ENCODE peak calls at places on chromosomes 3 and 15, in six cellular contexts. One of them, this sample, is unnamed.

GRCh38 chr15:78204351-78205309 is 29.7 kb downstream of the ACSBG1 start:
- DNase-seq in GM12878: no peak
- DNase-seq in HepG2: no peak
- DNase-seq in SK-N-SH: no peak
- DNase-seq in H1: no peak
- DNase-seq in K562: no peak
- DNase-seq in this sample: no peak

GRCh38 chr15:34853001-34853758 is 57.8 kb upstream of the ACTC1 start:
- DNase-seq in GM12878: no peak
- DNase-seq in HepG2: no peak
- DNase-seq in SK-N-SH: no peak
- DNase-seq in H1: no peak
- DNase-seq in K562: no peak
- DNase-seq in this sample: no peak

GRCh38 chr3:40652072-40652471 is 127.3 kb downstream of the ZNF621 start:
- DNase-seq in GM12878: no peak
- DNase-seq in HepG2: no peak
- DNase-seq in SK-N-SH: no peak
- DNase-seq in H1: no peak
- DNase-seq in K562: no peak
- DNase-seq in this sample: no peak

GRCh38 chr3:108500728-108501127 is 9.7 kb downstream of the MYH15 start:
- DNase-seq in GM12878: no peak
- DNase-seq in HepG2: no peak
- DNase-seq in SK-N-SH: no peak
- DNase-seq in H1: no peak
- DNase-seq in K562: no peak
- DNase-seq in this sample: no peak

GRCh38 chr15:72141171-72142084 is 23.2 kb downstream of the SENP8 start:
- DNase-seq in GM12878: peak; percentile 87
- DNase-seq in HepG2: peak; percentile 33
- DNase-seq in SK-N-SH: no peak
- DNase-seq in H1: no peak
- DNase-seq in K562: no peak
- DNase-seq in this sample: no peak

GRCh38 chr3:12545473-12545791 is at the start of gene MKRN2OS:
- DNase-seq in GM12878: no peak
- DNase-seq in HepG2: no peak
- DNase-seq in SK-N-SH: no peak
- DNase-seq in H1: no peak
- DNase-seq in K562: no peak
- DNase-seq in this sample: no peak

GRCh38 chr3:33645060-33645841 is 72.8 kb downstream of the CLASP2 start:
- DNase-seq in GM12878: no peak
- DNase-seq in HepG2: no peak
- DNase-seq in SK-N-SH: peak; percentile 58
- DNase-seq in H1: no peak
- DNase-seq in K562: peak; percentile 55
- DNase-seq in this sample: no peak

GRCh38 chr3:48594431-48595049 is 589 bp downstream of the COL7A1 start:
- DNase-seq in GM12878: no peak
- DNase-seq in HepG2: no peak
- DNase-seq in SK-N-SH: peak; percentile 49
- DNase-seq in H1: no peak
- DNase-seq in K562: no peak
- DNase-seq in this sample: no peak

GRCh38 chr15:101134780-101135179 is 117.1 kb downstream of the CHSY1 start:
- DNase-seq in GM12878: no peak
- DNase-seq in HepG2: no peak
- DNase-seq in SK-N-SH: no peak
- DNase-seq in H1: no peak
- DNase-seq in K562: no peak
- DNase-seq in this sample: no peak

GRCh38 chr3:49638445-49638844 is 35.7 kb upstream of the APEH start:
- DNase-seq in GM12878: no peak
- DNase-seq in HepG2: no peak
- DNase-seq in SK-N-SH: no peak
- DNase-seq in H1: no peak
- DNase-seq in K562: peak; percentile 76
- DNase-seq in this sample: no peak

GRCh38 chr15:79872358-79873017 is 24.3 kb downstream of the MTHFS start:
- DNase-seq in GM12878: no peak
- DNase-seq in HepG2: no peak
- DNase-seq in SK-N-SH: no peak
- DNase-seq in H1: no peak
- DNase-seq in K562: no peak
- DNase-seq in this sample: peak; percentile 91

GRCh38 chr3:69823710-69824109 is 84.4 kb downstream of the MITF start:
- DNase-seq in GM12878: no peak
- DNase-seq in HepG2: no peak
- DNase-seq in SK-N-SH: no peak
- DNase-seq in H1: no peak
- DNase-seq in K562: no peak
- DNase-seq in this sample: no peak

GRCh38 chr3:52150357-52150756 is 3.9 kb downstream of the POC1A start:
- DNase-seq in GM12878: no peak
- DNase-seq in HepG2: no peak
- DNase-seq in SK-N-SH: no peak
- DNase-seq in H1: no peak
- DNase-seq in K562: no peak
- DNase-seq in this sample: no peak

DNA sequence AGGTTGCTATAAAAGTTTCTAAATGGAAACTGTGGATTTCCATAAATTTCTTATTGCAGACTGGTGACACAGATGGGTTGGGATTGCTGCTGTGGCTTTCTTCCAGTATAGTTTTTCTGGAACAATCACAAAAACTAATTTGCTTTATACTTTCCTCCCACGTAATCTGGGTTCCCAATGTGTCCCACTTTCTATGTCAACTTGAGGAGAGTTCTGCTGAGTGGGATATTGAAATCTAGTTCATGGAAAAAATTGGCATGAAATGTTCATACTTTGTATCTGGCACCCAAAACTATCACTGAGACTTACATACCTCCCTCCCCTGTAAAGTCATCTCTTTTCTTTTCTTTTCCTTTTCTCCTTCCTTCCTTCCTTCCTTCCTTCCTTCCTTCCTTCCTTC is 126.8 kb downstream of the TGFBR2 start:
- DNase-seq in GM12878: no peak
- DNase-seq in HepG2: no peak
- DNase-seq in SK-N-SH: no peak
- DNase-seq in H1: no peak
- DNase-seq in K562: no peak
- DNase-seq in this sample: no peak
- TF ChIP-seq GABPA in GM12878: no peak
- TF ChIP-seq GABPA in HepG2: no peak
- TF ChIP-seq GABPA in SK-N-SH: no peak
- TF ChIP-seq GABPA in H1: no peak
- TF ChIP-seq GABPA in K562: no peak
- TF ChIP-seq GABPA in this sample: no peak

GRCh38 chr3:111859974-111860859 is 1.2 kb downstream of the PHLDB2 start:
- DNase-seq in GM12878: peak; percentile 30
- DNase-seq in HepG2: peak; percentile 71
- DNase-seq in SK-N-SH: peak; percentile 69
- DNase-seq in H1: peak; percentile 75
- DNase-seq in K562: peak; percentile 9
- DNase-seq in this sample: no peak
- TF ChIP-seq POLR2AphosphoS5 in GM12878: no peak
- TF ChIP-seq POLR2AphosphoS5 in HepG2: no peak
- TF ChIP-seq POLR2AphosphoS5 in SK-N-SH: peak; percentile 29
- TF ChIP-seq POLR2AphosphoS5 in H1: no peak
- TF ChIP-seq POLR2AphosphoS5 in K562: no peak
- TF ChIP-seq POLR2AphosphoS5 in this sample: no peak

DNA sequence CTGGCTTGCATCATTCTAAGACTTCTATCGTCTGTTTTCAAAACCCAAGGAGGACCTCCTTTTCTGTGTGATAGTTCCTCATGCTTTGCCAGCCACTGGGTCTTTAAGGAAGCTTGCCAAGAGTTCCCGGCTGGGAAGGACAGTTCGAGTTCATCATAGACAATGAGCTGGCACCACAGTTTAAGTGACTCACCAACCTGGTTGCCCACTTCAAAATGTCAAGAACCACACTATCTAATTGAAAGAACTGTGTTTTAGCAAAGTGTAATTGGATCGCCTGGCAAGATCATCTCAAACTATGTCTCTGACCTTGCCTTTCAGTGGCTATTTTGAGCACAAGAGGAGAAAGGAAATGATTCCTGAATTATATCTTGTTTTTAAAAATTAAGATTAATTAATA is 27.9 kb downstream of the SOX2 start:
- DNase-seq in GM12878: no peak
- DNase-seq in HepG2: no peak
- DNase-seq in SK-N-SH: no peak
- DNase-seq in H1: no peak
- DNase-seq in K562: no peak
- DNase-seq in this sample: no peak
- TF ChIP-seq GABPA in GM12878: no peak
- TF ChIP-seq GABPA in HepG2: no peak
- TF ChIP-seq GABPA in SK-N-SH: no peak
- TF ChIP-seq GABPA in H1: no peak
- TF ChIP-seq GABPA in K562: no peak
- TF ChIP-seq GABPA in this sample: no peak

GRCh38 chr3:196661400-196661799 is 21.9 kb downstream of the NRROS start:
- DNase-seq in GM12878: no peak
- DNase-seq in HepG2: no peak
- DNase-seq in SK-N-SH: no peak
- DNase-seq in H1: no peak
- DNase-seq in K562: no peak
- DNase-seq in this sample: no peak
- TF ChIP-seq POLR2AphosphoS5 in GM12878: no peak
- TF ChIP-seq POLR2AphosphoS5 in HepG2: no peak
- TF ChIP-seq POLR2AphosphoS5 in SK-N-SH: no peak
- TF ChIP-seq POLR2AphosphoS5 in H1: no peak
- TF ChIP-seq POLR2AphosphoS5 in K562: no peak
- TF ChIP-seq POLR2AphosphoS5 in this sample: peak; percentile 15

DNA sequence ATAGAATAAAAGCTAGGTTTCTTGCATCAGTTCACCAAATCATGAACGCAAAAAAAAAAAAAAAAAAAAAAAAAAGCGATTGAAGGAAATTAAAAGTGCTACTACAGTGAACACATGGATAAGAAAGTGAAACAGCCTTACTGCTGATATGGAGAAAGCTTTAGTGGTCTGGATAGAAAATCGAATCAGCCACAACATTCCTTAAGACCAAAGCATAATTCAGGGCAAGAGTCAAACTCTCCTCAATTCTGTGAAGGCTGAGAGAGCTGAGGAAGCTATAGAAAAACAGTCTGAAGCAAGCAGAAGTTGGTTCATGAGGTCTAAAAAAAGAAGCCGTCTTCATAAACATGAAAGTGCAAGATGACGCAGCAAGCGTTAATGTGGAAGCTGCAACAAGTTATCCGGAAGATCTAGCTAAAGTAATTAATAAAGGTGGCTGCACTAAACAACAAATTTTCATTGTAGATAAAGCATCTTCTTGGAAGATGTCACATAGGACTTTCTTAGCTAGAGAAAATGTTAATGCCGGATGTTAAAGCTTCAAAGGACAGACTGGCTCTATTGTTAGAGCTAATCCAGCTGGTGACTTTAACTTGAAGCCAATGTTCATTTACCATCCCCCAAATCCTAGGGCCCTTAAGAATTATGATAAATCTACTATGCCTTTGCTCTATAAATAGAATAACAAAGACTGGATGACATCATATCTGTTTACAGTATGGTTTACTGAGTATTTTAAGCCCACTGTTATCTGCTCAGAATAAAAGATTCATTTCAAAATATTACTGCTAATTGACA is 19.2 kb downstream of the P3H2 start:
- DNase-seq in GM12878: no peak
- DNase-seq in HepG2: no peak
- DNase-seq in SK-N-SH: no peak
- DNase-seq in H1: no peak
- DNase-seq in K562: no peak
- DNase-seq in this sample: no peak
- TF ChIP-seq GABPA in GM12878: no peak
- TF ChIP-seq GABPA in HepG2: no peak
- TF ChIP-seq GABPA in SK-N-SH: no peak
- TF ChIP-seq GABPA in H1: no peak
- TF ChIP-seq GABPA in K562: no peak
- TF ChIP-seq GABPA in this sample: no peak

This sample was measured in HL-60.